ENCODE peak calls at places on chromosomes 13 and 19, in ten cellular contexts. H is retinal pigment epithelial cell; F is fibroblast of lung; Y is CD4-positive, alpha-beta T cell; T is omental fat pad; K is neural crest cell; R is fibroblast of the aortic adventitia; B is body of pancreas; C is upper lobe of left lung; G is lower leg skin. A is an unnamed sample.
A peak's percentile ranks its signal among the peaks of the same experiment; 100 is the strongest.

GRCh38 chr13:104571161-104571889 is 1505.1 kb upstream of the SLC10A2 start:
- DNase-seq in H (peak; percentile 95), F (peak; percentile 88), Y (no peak), T (no peak), K (peak; percentile 67), R (peak; percentile 56), B (peak; percentile 77), C (no peak), G (peak; percentile 86), A (peak; percentile 60)

GRCh38 chr19:39492225-39492624 is 6.5 kb upstream of the DLL3 start:
- DNase-seq in H (no peak), F (no peak), Y (no peak), T (no peak), K (no peak), R (no peak), B (no peak), C (no peak), G (no peak), A (no peak)

GRCh38 chr19:2461751-2462634 is 5.2 kb upstream of the LMNB2 start:
- DNase-seq in H (no peak), F (peak; percentile 49), Y (peak; percentile 41), T (no peak), K (peak; percentile 40), R (peak; percentile 51), B (peak; percentile 30), C (peak; percentile 86), G (no peak), A (no peak)

GRCh38 chr19:57655443-57655842 is 13.3 kb upstream of the ZSCAN4 start:
- DNase-seq in H (no peak), F (no peak), Y (no peak), T (no peak), K (no peak), R (no peak), B (no peak), C (no peak), G (no peak), A (no peak)

GRCh38 chr13:53191091-53191490 is 162.5 kb downstream of the OLFM4 start:
- DNase-seq in H (no peak), F (no peak), Y (no peak), T (no peak), K (no peak), R (no peak), B (no peak), C (no peak), G (no peak), A (no peak)

GRCh38 chr13:72437458-72437857 is 290.0 kb downstream of the MZT1 start:
- DNase-seq in H (no peak), F (peak; percentile 31), Y (no peak), T (no peak), K (no peak), R (peak; percentile 1), B (no peak), C (no peak), G (no peak), A (peak; percentile 29)

GRCh38 chr19:11418518-11419506 is at the start of gene RGL3:
- DNase-seq in H (no peak), F (no peak), Y (no peak), T (no peak), K (no peak), R (no peak), B (peak; percentile 70), C (peak; percentile 91), G (no peak), A (no peak)

GRCh38 chr13:93496985-93497673 is 270.5 kb downstream of the GPC6 start:
- DNase-seq in H (peak; percentile 86), F (peak; percentile 34), Y (no peak), T (no peak), K (no peak), R (no peak), B (no peak), C (no peak), G (no peak), A (no peak)

GRCh38 chr19:4510435-4511255 is 7.6 kb downstream of the PLIN4 start:
- DNase-seq in H (no peak), F (no peak), Y (no peak), T (no peak), K (no peak), R (no peak), B (no peak), C (peak; percentile 69), G (no peak), A (no peak)

GRCh38 chr13:49802410-49802809 is 9.9 kb upstream of the KPNA3 start:
- DNase-seq in H (no peak), F (no peak), Y (no peak), T (no peak), K (no peak), R (no peak), B (no peak), C (no peak), G (no peak), A (no peak)

DNA sequence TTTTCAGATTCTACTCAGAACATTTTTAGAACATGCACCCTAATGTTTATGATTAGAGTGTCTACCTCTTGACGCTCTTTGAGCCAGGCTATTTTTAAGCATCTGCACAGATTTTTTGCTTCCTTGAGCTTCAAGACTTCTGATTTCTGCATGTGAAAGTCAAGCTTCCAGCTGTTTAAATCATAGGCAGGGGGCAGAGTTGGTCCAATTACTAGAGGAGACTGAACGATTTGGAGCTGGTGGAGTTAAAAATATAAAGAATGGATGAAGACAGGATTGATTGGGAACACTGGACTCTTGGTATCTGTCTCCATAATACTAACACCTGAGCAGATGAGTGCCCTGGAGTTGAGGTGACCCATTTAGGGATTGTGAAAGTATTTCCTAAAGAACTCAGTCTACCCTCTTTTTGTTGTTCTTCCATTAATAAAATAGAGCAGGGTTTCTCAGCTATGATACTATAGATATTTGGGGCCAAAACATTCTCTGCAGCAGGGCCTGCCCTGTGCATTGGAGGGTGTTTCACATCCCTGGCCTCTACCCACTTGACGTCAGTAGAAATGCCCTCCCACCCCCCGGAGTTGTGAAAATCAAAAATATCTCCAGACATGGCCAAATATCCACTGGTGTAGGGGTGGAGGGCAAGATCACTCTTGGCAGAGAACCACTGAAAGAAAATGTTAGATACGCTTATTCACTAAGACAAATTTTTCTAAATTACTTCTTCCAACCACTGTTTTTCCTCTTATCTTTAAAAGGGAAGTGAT is 160.1 kb downstream of the COG6 start:
- DNase-seq in H (no peak), F (peak; percentile 14), Y (no peak), T (no peak), K (no peak), R (peak; percentile 48), B (no peak), C (no peak), G (no peak), A (no peak)
- TF ChIP-seq CTCF in H (no peak), F (peak; percentile 8), Y (no peak), T (no peak), K (no peak), R (peak; percentile 31), B (no peak), C (no peak), G (no peak), A (no peak)

GRCh38 chr13:23180711-23181110 is at the start of gene SGCG:
- DNase-seq in H (no peak), F (peak; percentile 21), Y (no peak), T (no peak), K (no peak), R (no peak), B (no peak), C (no peak), G (peak; percentile 29), A (no peak)

GRCh38 chr13:23175920-23176319 is 4.9 kb upstream of the SGCG start:
- DNase-seq in H (no peak), F (peak; percentile 40), Y (no peak), T (no peak), K (no peak), R (peak; percentile 10), B (no peak), C (no peak), G (no peak), A (no peak)
- TF ChIP-seq CTCF in H (peak; percentile 28), F (no peak), Y (no peak), T (no peak), K (peak; percentile 66), R (peak; percentile 41), B (no peak), C (no peak), G (no peak), A (peak; percentile 42)

GRCh38 chr13:98916403-98916802 is 61.5 kb downstream of the DOCK9 start:
- DNase-seq in H (no peak), F (no peak), Y (no peak), T (no peak), K (no peak), R (no peak), B (no peak), C (no peak), G (no peak), A (no peak)
- TF ChIP-seq CTCF in H (no peak), F (no peak), Y (no peak), T (no peak), K (no peak), R (no peak), B (no peak), C (no peak), G (no peak), A (no peak)

GRCh38 chr13:51912091-51912490 is 50.3 kb downstream of the CCDC70 start:
- DNase-seq in H (no peak), F (no peak), Y (no peak), T (no peak), K (no peak), R (no peak), B (peak; percentile 33), C (no peak), G (no peak), A (no peak)
- TF ChIP-seq CTCF in H (peak; percentile 36), F (no peak), Y (no peak), T (no peak), K (no peak), R (no peak), B (no peak), C (no peak), G (no peak), A (no peak)

GRCh38 chr13:21608961-21609360 is 5.0 kb upstream of the MICU2 start:
- DNase-seq in H (no peak), F (no peak), Y (no peak), T (no peak), K (no peak), R (no peak), B (no peak), C (no peak), G (no peak), A (no peak)

GRCh38 chr13:21606781-21607180 is 2.8 kb upstream of the MICU2 start:
- DNase-seq in H (no peak), F (no peak), Y (no peak), T (no peak), K (no peak), R (no peak), B (no peak), C (no peak), G (no peak), A (no peak)

GRCh38 chr13:21606251-21606650 is 2.3 kb upstream of the MICU2 start:
- DNase-seq in H (no peak), F (no peak), Y (no peak), T (no peak), K (no peak), R (no peak), B (no peak), C (no peak), G (no peak), A (no peak)

GRCh38 chr13:21603531-21604448 is at the start of gene MICU2:
- DNase-seq in H (peak; percentile 88), F (peak; percentile 92), Y (peak; percentile 95), T (peak; percentile 62), K (peak; percentile 84), R (peak; percentile 91), B (peak; percentile 93), C (peak; percentile 98), G (peak; percentile 90), A (peak; percentile 67)
- TF ChIP-seq CTCF in H (no peak), F (peak; percentile 9), Y (no peak), T (no peak), K (no peak), R (no peak), B (peak; percentile 32), C (peak; percentile 66), G (no peak), A (peak; percentile 8)

A was measured in BJ.